ENCODE peak calls at places on chromosomes 7 and 10, in four cellular contexts. G is MCF 10A, D is OCI-LY7, W is neural crest cell. X is an unnamed sample.

GRCh38 chr7:19139706-19140327 is 5.4 kb downstream of the FERD3L start:
- DNase-seq in W (no peak), D (no peak), G (no peak), X (no peak)

GRCh38 chr7:611281-611810 is 91.7 kb upstream of the PDGFA start:
- DNase-seq in W (no peak), D (no peak), G (no peak), X (no peak)

GRCh38 chr10:133318494-133319127 is 9.9 kb downstream of the ZNF511 start:
- DNase-seq in G (peak; percentile 66), W (peak; percentile 87), D (no peak), X (peak; percentile 91)

GRCh38 chr10:24153537-24153936 is 55.4 kb upstream of the KIAA1217 start:
- DNase-seq in D (no peak), W (no peak), G (no peak), X (no peak)

GRCh38 chr10:35470535-35470934 is 134.2 kb downstream of the CCNY start:
- DNase-seq in G (no peak), D (no peak), W (no peak), X (no peak)

GRCh38 chr10:113621799-113622198 is 42.0 kb downstream of the NRAP start:
- DNase-seq in G (no peak), D (no peak), W (no peak), X (no peak)

GRCh38 chr10:69278446-69278963 is at the start of gene HK1:
- DNase-seq in D (no peak), G (no peak), W (no peak), X (no peak)

GRCh38 chr10:36325815-36326214 is 683.7 kb upstream of the FZD8 start:
- DNase-seq in D (no peak), G (no peak), W (no peak), X (no peak)

GRCh38 chr7:155365146-155365874 is 67.6 kb downstream of the INSIG1 start:
- DNase-seq in W (no peak), G (no peak), D (no peak), X (no peak)

GRCh38 chr7:45585628-45586027 is 11.5 kb downstream of the ADCY1 start:
- DNase-seq in D (no peak), G (no peak), W (no peak), X (no peak)

GRCh38 chr7:15686957-15687644 is 618 bp upstream of the MEOX2 start:
- DNase-seq in D (no peak), W (peak; percentile 2), G (no peak), X (no peak)

GRCh38 chr10:105797234-105797890 is 1156.3 kb downstream of the SORCS3 start:
- DNase-seq in G (peak; percentile 78), D (peak; percentile 34), W (no peak), X (no peak)

GRCh38 chr10:51960494-51960895 is 261.1 kb upstream of the CSTF2T start:
- DNase-seq in W (no peak), G (peak; percentile 58), D (peak; percentile 45), X (no peak)
- TF ChIP-seq CTCF in W (peak; percentile 74), G (peak; percentile 44), D (peak; percentile 80), X (peak; percentile 71)

GRCh38 chr10:125747417-125747816 is 27.9 kb downstream of the EDRF1 start:
- DNase-seq in W (no peak), G (no peak), D (no peak), X (no peak)

GRCh38 chr10:125739994-125740679 is 20.6 kb downstream of the EDRF1 start:
- DNase-seq in G (no peak), D (no peak), W (no peak), X (no peak)

DNA sequence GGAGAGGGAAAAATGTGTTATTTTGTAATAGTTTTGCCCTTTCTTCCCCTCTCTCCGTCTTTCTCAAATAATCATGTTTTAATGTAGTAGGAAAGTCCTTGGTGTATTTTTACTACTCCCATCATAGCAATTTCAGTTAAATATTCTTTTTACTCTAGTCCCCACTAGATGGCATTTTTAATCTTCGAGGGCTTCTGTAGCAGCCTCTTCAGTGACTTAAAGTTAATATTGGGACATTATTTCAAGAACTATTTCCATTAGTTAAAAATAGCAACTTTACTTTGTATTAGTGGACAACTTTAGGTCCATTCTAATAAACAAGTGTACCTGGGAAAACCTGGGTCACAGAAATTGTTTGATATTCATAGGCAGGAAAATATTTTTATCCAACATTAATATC is 23.0 kb downstream of the EDRF1 start:
- DNase-seq in W (no peak), D (peak; percentile 12), G (no peak), X (no peak)
- TF ChIP-seq CTCF in W (peak; percentile 39), D (peak; percentile 61), G (no peak), X (peak; percentile 43)

GRCh38 chr7:149625339-149625946 is 127.8 kb upstream of the ZNF746 start:
- DNase-seq in W (peak; percentile 35), G (peak; percentile 74), D (peak; percentile 73), X (no peak)
- TF ChIP-seq CTCF in W (peak; percentile 70), G (peak; percentile 61), D (peak; percentile 89), X (peak; percentile 61)

GRCh38 chr10:127278001-127278400 is 81.6 kb upstream of the INSYN2A start:
- DNase-seq in G (peak; percentile 3), D (no peak), W (no peak), X (peak; percentile 4)
- TF ChIP-seq CTCF in G (no peak), D (no peak), W (no peak), X (no peak)

GRCh38 chr7:157475095-157475494 is 138.3 kb downstream of the DNAJB6 start:
- DNase-seq in W (no peak), G (no peak), D (no peak), X (no peak)

GRCh38 chr7:157476201-157476600 is 139.4 kb downstream of the DNAJB6 start:
- DNase-seq in W (no peak), G (no peak), D (no peak), X (peak; percentile 82)

GRCh38 chr7:157473051-157473569 is 136.3 kb downstream of the DNAJB6 start:
- DNase-seq in W (no peak), D (no peak), G (no peak), X (peak; percentile 27)

GRCh38 chr7:157475601-157476000 is 138.8 kb downstream of the DNAJB6 start:
- DNase-seq in G (no peak), D (no peak), W (no peak), X (peak; percentile 57)

GRCh38 chr7:157474685-157475084 is 137.9 kb downstream of the DNAJB6 start:
- DNase-seq in G (peak; percentile 13), D (peak; percentile 45), W (no peak), X (peak; percentile 85)
- TF ChIP-seq CTCF in G (no peak), D (peak; percentile 77), W (peak; percentile 44), X (no peak)

GRCh38 chr7:141227454-141227853 is 153.6 kb downstream of the TMEM178B start:
- DNase-seq in W (no peak), G (peak; percentile 28), D (no peak), X (no peak)

GRCh38 chr7:141225916-141226618 is 152.2 kb downstream of the TMEM178B start:
- DNase-seq in D (peak; percentile 13), W (no peak), G (no peak), X (no peak)

GRCh38 chr7:141228482-141228881 is 154.6 kb downstream of the TMEM178B start:
- DNase-seq in D (no peak), G (no peak), W (no peak), X (no peak)

GRCh38 chr7:141232286-141233051 is 158.6 kb downstream of the TMEM178B start:
- DNase-seq in G (no peak), D (no peak), W (no peak), X (no peak)

GRCh38 chr7:141231018-141231792 is 157.3 kb downstream of the TMEM178B start:
- DNase-seq in W (peak; percentile 7), D (no peak), G (peak; percentile 32), X (no peak)
- TF ChIP-seq CTCF in W (peak; percentile 54), D (no peak), G (no peak), X (peak; percentile 48)

DNA sequence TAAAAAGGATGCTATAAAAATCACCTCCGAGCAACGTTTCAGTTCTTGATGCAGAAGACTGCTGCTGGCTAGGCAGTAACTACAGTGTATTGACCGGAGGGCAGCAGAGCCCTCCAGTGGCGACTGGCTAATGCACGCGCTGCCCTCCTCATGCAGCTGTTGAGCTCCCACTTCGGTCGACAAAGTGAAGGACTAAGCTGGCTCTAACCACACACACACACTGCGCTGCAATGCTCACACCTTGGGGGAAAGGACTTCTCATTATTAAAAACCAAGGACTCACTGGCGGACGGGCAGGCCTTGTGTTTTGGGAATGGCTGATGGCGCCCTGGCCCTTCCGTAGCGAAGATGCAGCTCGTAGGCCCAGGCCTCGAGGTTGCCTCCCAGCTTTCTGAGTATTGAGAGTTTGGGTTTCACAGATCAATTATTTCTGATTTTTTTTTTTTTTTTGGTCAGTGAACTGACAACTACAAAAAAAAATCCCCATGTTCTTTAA is 120.9 kb upstream of the DIP2C start:
- DNase-seq in W (peak; percentile 38), D (peak; percentile 50), G (no peak), X (peak; percentile 53)
- TF ChIP-seq CTCF in W (peak; percentile 57), D (peak; percentile 69), G (no peak), X (peak; percentile 64)

GRCh38 chr10:115171392-115171960 is 78.3 kb downstream of the ATRNL1 start:
- DNase-seq in W (no peak), D (peak; percentile 24), G (no peak), X (no peak)
- TF ChIP-seq CTCF in W (peak; percentile 73), D (peak; percentile 83), G (peak; percentile 41), X (peak; percentile 57)